ENCODE peak calls at places on chromosome 19, in five cellular contexts. O, H, V, P and C are unnamed samples. For H3K4me1, the result is how much of the 10 kb centered on the place peaks cover.

GRCh38 chr19:35249146-35249847 is 495 bp downstream of the LSR start:
- DNase-seq in H (no peak), P (peak), O (no peak), V (no peak), C (peak)

GRCh38 chr19:1315470-1316166 is 29.9 kb downstream of the EFNA2 start:
- DNase-seq in P (no peak), V (peak), H (no peak), O (peak), C (no peak)

GRCh38 chr19:4051175-4052101 is 15.3 kb downstream of the ZBTB7A start:
- DNase-seq in V (no peak), O (no peak), H (no peak), P (no peak), C (no peak)

GRCh38 chr19:8429044-8429443 is 15.7 kb upstream of the HNRNPM start:
- DNase-seq in O (no peak), H (no peak), P (no peak), V (no peak), C (no peak)

GRCh38 chr19:35027851-35028599 is 2.2 kb upstream of the SCN1B start:
- DNase-seq in H (no peak), V (no peak), O (no peak), P (no peak), C (no peak)

GRCh38 chr19:37594982-37595382 is 306 bp downstream of the ZNF540 start:
- DNase-seq in V (peak), O (peak), H (no peak), P (peak), C (no peak)

GRCh38 chr19:32675720-32676185 is at the start of gene RGS9BP:
- DNase-seq in V (peak), P (no peak), O (peak), H (no peak), C (no peak)

GRCh38 chr19:54449701-54450069 is 686 bp downstream of the LENG8 start:
- DNase-seq in O (no peak), V (no peak), P (no peak), H (no peak), C (no peak)

GRCh38 chr19:11737964-11738745 is 591 bp downstream of the ZNF823 start:
- DNase-seq in P (no peak), V (peak), O (peak), H (no peak), C (peak)

GRCh38 chr19:21626091-21626490 is 120.7 kb downstream of the ZNF429 start:
- DNase-seq in V (no peak), O (no peak), H (no peak), P (no peak), C (no peak)

GRCh38 chr19:42406111-42406510 is 16.0 kb upstream of the CNFN start:
- DNase-seq in V (no peak), P (no peak), O (no peak), H (no peak), C (no peak)

GRCh38 chr19:22622901-22623840 is 11.0 kb upstream of the ZNF492 start:
- DNase-seq in H (no peak), V (no peak), P (peak), O (peak), C (no peak)

GRCh38 chr19:35714601-35715354 is 3.0 kb upstream of the KMT2B start:
- DNase-seq in V (no peak), O (no peak), H (no peak), P (no peak), C (no peak)

GRCh38 chr19:56839665-56840451 is 668 bp downstream of the PEG3 start:
- DNase-seq in V (peak), H (no peak), P (peak), O (peak), C (no peak)

GRCh38 chr19:17826508-17827056 is 5.3 kb upstream of the INSL3 start:
- DNase-seq in P (no peak), O (no peak), H (no peak), V (no peak), C (no peak)

GRCh38 chr19:51660975-51661600 is 14.5 kb upstream of the SIGLEC14 start:
- DNase-seq in H (no peak), O (peak), V (peak), P (no peak), C (no peak)

GRCh38 chr19:53254451-53255341 is at the start of gene ZNF677:
- DNase-seq in O (peak), V (peak), H (peak), P (peak), C (no peak)

GRCh38 chr19:9901020-9901419 is 35.3 kb downstream of the OLFM2 start:
- DNase-seq in V (no peak), H (no peak), O (no peak), P (no peak), C (no peak)

GRCh38 chr19:48308695-48309586 is 16.4 kb upstream of the EMP3 start:
- DNase-seq in V (no peak), H (no peak), P (no peak), O (no peak), C (no peak)

GRCh38 chr19:7126132-7126531 is 56.6 kb downstream of the ZNF557 start:
- DNase-seq in O (no peak), V (no peak), H (no peak), P (no peak), C (no peak)

GRCh38 chr19:54172413-54172763 is 572 bp downstream of the TMC4 start:
- DNase-seq in V (no peak), P (no peak), H (no peak), O (no peak), C (no peak)

GRCh38 chr19:36139120-36139472 is 770 bp upstream of the CAPNS1 start:
- DNase-seq in H (no peak), O (no peak), P (no peak), V (no peak), C (no peak)

DNA sequence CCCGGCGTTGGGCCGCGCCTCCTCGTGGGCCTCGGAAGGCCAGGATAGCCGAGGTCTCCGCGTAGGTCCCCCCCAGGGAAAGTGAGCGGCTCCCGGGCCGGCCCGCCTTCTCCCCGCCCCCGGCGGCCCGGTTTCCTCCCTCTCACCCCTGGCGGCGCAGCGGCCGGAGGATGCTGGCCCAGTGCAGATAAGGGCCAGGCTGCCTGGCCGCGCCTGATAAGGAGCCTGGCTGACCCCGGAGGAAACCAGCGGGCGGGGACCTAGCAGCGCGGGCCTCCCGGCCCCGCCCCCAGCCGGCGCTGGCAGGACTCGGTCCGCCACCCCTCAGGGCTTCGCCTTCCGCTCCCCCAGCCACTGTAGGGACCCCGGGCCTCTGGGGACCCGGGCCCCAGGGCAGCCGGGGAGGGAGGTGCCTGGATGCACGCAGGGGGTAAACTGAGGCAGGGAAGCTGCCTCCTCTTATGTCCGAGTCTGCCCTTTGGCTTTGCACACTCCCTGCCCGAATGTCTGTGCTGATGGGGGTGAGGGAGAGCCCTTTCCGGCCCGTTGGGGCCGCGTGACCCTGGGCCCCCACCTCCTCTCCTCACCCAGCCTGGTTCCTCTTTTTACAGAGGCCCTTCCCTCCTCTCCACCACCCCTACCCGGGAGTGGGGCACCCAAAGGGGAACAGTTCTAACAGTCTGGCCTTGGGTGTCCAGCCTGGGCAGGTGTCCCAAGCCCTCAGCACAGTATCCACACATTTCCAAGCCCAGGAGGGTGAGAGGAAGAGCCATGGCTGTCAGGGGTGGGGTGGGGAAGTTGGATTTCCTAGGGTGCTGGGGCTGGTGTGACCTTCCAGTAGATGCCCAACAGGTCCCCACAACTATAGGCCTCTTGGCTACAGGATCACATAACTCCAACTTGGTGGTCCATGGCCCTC is at the start of gene LYL1:
- DNase-seq in O (no peak), V (peak), P (no peak), H (no peak), C (no peak)
- H3K4me1 ChIP-seq in O (under half), V (half or more), P (half or more), H (under half), C (half or more)

GRCh38 chr19:5130371-5131030 is 161.6 kb downstream of the KDM4B start:
- DNase-seq in H (no peak), O (no peak), P (no peak), V (no peak), C (no peak)
- TF ChIP-seq POLR2AphosphoS5 in H (no peak), O (no peak), P (no peak), V (no peak), C (no peak)

GRCh38 chr19:13838943-13839192 is 38.1 kb upstream of the NANOS3 start:
- DNase-seq in P (no peak), O (no peak), V (no peak), H (no peak), C (no peak)
- TF ChIP-seq POLR2A in P (peak), O (no peak), V (no peak), H (no peak), C (no peak)

GRCh38 chr19:40174087-40174486 is 17.1 kb upstream of the MAP3K10 start:
- DNase-seq in O (no peak), V (no peak), P (no peak), H (no peak), C (no peak)
- H3K4me1 ChIP-seq in O (under half), V (under half), P (under half), H (under half), C (under half)

GRCh38 chr19:30682576-30683536 is 310.7 kb downstream of the ZNF536 start:
- DNase-seq in H (no peak), V (peak), O (peak), P (no peak), C (no peak)
- TF ChIP-seq POLR2AphosphoS5 in H (no peak), V (no peak), O (peak), P (peak), C (peak)